ENCODE peak calls at places on chromosomes 12 and 14, in four cellular contexts. D is WERI-Rb-1, P is foreskin fibroblast, M is heart left ventricle. J is an unnamed sample.

GRCh38 chr12:65786041-65786440 is 38.2 kb upstream of the HMGA2 start:
- DNase-seq in P (no peak), D (no peak), M (no peak), J (no peak)

GRCh38 chr14:20855652-20856291 is 35.4 kb upstream of the RNASE3 start:
- DNase-seq in D (peak; percentile 20), M (no peak), P (peak; percentile 35), J (peak; percentile 33)

GRCh38 chr14:60183724-60184596 is 18.8 kb upstream of the DHRS7 start:
- DNase-seq in P (peak; percentile 36), M (no peak), D (no peak), J (no peak)

GRCh38 chr14:55448146-55448614 is 7.8 kb upstream of the TBPL2 start:
- DNase-seq in D (peak; percentile 33), M (no peak), P (peak; percentile 88), J (peak; percentile 67)

GRCh38 chr14:37257651-37258050 is 59.9 kb downstream of the MIPOL1 start:
- DNase-seq in P (no peak), D (no peak), M (no peak), J (no peak)

GRCh38 chr14:22314183-22314820 is 274.7 kb downstream of the DAD1 start:
- DNase-seq in P (peak; percentile 14), D (peak; percentile 15), M (no peak), J (peak; percentile 27)

GRCh38 chr14:34465069-34465859 is 3.2 kb upstream of the SPTSSA start:
- DNase-seq in M (no peak), P (peak; percentile 5), D (no peak), J (peak; percentile 26)

GRCh38 chr12:87425942-87426554 is 603.2 kb downstream of the C12orf50 start:
- DNase-seq in P (no peak), M (no peak), D (no peak), J (no peak)

GRCh38 chr14:75549169-75549568 is 26.9 kb downstream of the BATF start:
- DNase-seq in D (no peak), P (no peak), M (no peak), J (no peak)

GRCh38 chr14:80956105-80956504 is 684 bp downstream of the TSHR start:
- DNase-seq in M (no peak), P (no peak), D (no peak), J (no peak)

GRCh38 chr12:47773062-47773857 is at the start of gene SLC48A1:
- DNase-seq in P (peak; percentile 58), D (peak; percentile 65), M (peak; percentile 91), J (no peak)

GRCh38 chr14:91509083-91509877 is 830 bp downstream of the PPP4R3A start:
- DNase-seq in P (peak; percentile 7), M (peak; percentile 74), D (peak; percentile 41), J (no peak)

GRCh38 chr14:45990252-45990651 is 661.3 kb downstream of the RPL10L start:
- DNase-seq in M (no peak), P (no peak), D (no peak), J (no peak)

GRCh38 chr12:116559330-116560080 is at the start of gene MAP1LC3B2:
- DNase-seq in D (no peak), M (peak; percentile 75), P (peak; percentile 21), J (no peak)

GRCh38 chr12:100460702-100461101 is 13.0 kb upstream of the NR1H4 start:
- DNase-seq in D (no peak), P (no peak), M (no peak), J (no peak)

GRCh38 chr12:54000105-54000773 is at the start of gene HOXC9:
- DNase-seq in M (no peak), D (no peak), P (no peak), J (no peak)

GRCh38 chr12:58425481-58426392 is 484.4 kb downstream of the ATP23 start:
- DNase-seq in P (peak; percentile 94), M (peak; percentile 55), D (no peak), J (peak; percentile 91)
- H3K4me3 ChIP-seq in P (no peak overlapping the region), M (no peak overlapping the region), D (no peak overlapping the region), J (peak overlapping the region; percentile 0)

GRCh38 chr12:119153477-119154434 is 25.0 kb upstream of the HSPB8 start:
- DNase-seq in D (no peak), M (peak; percentile 78), P (no peak), J (no peak)
- TF ChIP-seq CTCF in D (no peak), M (no peak), P (no peak), J (no peak)

GRCh38 chr12:16349132-16349463 is 1.7 kb downstream of the MGST1 start:
- DNase-seq in M (no peak), D (no peak), P (peak; percentile 85), J (peak; percentile 24)
- H3K4me3 ChIP-seq in M (peak overlapping the region; percentile 50), D (no peak overlapping the region), P (peak overlapping the region; percentile 53), J (peak overlapping the region; percentile 59)

DNA sequence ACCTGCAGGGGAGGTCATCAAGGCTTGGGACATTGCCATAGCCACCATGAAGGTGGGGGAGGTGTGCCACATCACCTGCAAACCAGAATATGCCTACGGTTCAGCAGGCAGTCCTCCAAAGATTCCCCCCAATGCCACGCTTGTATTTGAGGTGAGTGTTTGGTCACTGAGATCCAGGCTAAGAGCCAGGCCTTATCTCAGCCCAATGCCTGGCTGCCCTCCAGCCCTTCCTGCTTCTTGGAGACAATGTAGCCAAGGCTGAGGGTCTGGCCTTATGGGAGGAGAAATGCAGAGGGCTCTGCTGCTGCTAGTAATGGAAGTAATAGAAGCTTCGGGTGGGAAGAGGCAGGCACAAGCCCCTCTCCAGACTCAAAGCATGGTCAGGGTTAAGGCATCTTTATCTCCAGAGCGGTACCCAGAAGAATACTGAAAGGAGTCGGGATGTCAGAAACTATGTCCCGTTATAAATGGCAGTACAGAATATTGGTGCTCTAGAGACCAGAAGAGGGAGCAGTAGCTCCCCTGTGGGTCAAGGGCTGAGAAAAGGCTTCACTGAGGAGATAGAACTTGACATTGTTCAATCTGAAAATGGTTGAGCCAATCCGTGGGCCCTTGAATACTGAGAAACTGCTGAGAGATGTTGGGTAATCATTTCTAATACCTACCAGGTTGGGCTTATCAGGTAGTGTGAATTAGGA is 3.1 kb downstream of the FKBP4 start:
- DNase-seq in D (no peak), P (no peak), M (no peak), J (no peak)
- TF ChIP-seq CTCF in D (no peak), P (no peak), M (no peak), J (no peak)

GRCh38 chr14:104682107-104682593 is 7.3 kb upstream of the INF2 start:
- DNase-seq in M (peak; percentile 48), P (no peak), D (no peak), J (no peak)

GRCh38 chr14:104683653-104684448 is 5.6 kb upstream of the INF2 start:
- DNase-seq in M (peak; percentile 58), P (no peak), D (no peak), J (no peak)

GRCh38 chr14:104680056-104680805 is 9.2 kb upstream of the INF2 start:
- DNase-seq in P (peak; percentile 79), D (no peak), M (peak; percentile 57), J (no peak)

GRCh38 chr14:104680806-104681688 is 8.4 kb upstream of the INF2 start:
- DNase-seq in M (peak; percentile 74), D (peak; percentile 56), P (peak; percentile 80), J (no peak)

GRCh38 chr14:104681689-104682074 is 7.7 kb upstream of the INF2 start:
- DNase-seq in M (peak; percentile 94), P (peak; percentile 78), D (peak; percentile 79), J (peak; percentile 80)
- H3K4me3 ChIP-seq in M (peak overlapping the region; percentile 35), P (peak overlapping the region; percentile 30), D (peak overlapping the region; percentile 5), J (peak overlapping the region; percentile 20)